ENCODE peak calls at places on chromosomes 7 and 10, in six cellular contexts. O is GM12878, L is HepG2, Y is K562, J is upper lobe of left lung, E is A549. X is an unnamed sample.

GRCh38 chr7:35725280-35725680 is 30.3 kb upstream of the HERPUD2 start:
- ATAC-seq in O (peak), L (peak), Y (peak), J (no peak), E (no peak), X (no peak)

GRCh38 chr10:24571870-24572450 is 151.7 kb downstream of the ARHGAP21 start:
- ATAC-seq in O (no peak), L (no peak), Y (no peak), J (no peak), E (no peak), X (no peak)

GRCh38 chr7:149814494-149814893 is 23.7 kb upstream of the ZNF862 start:
- ATAC-seq in O (no peak), L (peak), Y (no peak), J (no peak), E (no peak), X (no peak)

GRCh38 chr10:73732426-73732825 is 11.7 kb upstream of the SEC24C start:
- ATAC-seq in O (no peak), L (no peak), Y (no peak), J (no peak), E (no peak), X (no peak)

GRCh38 chr10:121436281-121436629 is 162.0 kb downstream of the FGFR2 start:
- ATAC-seq in O (no peak), L (no peak), Y (no peak), J (no peak), E (no peak), X (no peak)

GRCh38 chr10:33114451-33114944 is 156.5 kb upstream of the ITGB1 start:
- ATAC-seq in O (no peak), L (no peak), Y (no peak), J (no peak), E (no peak), X (no peak)

GRCh38 chr7:154898973-154899855 is 103.7 kb downstream of the PAXIP1 start:
- ATAC-seq in O (no peak), L (no peak), Y (no peak), J (no peak), E (no peak), X (no peak)

GRCh38 chr7:30278849-30279505 is 5.4 kb upstream of the ZNRF2 start:
- ATAC-seq in O (no peak), L (no peak), Y (no peak), J (no peak), E (no peak), X (no peak)

DNA sequence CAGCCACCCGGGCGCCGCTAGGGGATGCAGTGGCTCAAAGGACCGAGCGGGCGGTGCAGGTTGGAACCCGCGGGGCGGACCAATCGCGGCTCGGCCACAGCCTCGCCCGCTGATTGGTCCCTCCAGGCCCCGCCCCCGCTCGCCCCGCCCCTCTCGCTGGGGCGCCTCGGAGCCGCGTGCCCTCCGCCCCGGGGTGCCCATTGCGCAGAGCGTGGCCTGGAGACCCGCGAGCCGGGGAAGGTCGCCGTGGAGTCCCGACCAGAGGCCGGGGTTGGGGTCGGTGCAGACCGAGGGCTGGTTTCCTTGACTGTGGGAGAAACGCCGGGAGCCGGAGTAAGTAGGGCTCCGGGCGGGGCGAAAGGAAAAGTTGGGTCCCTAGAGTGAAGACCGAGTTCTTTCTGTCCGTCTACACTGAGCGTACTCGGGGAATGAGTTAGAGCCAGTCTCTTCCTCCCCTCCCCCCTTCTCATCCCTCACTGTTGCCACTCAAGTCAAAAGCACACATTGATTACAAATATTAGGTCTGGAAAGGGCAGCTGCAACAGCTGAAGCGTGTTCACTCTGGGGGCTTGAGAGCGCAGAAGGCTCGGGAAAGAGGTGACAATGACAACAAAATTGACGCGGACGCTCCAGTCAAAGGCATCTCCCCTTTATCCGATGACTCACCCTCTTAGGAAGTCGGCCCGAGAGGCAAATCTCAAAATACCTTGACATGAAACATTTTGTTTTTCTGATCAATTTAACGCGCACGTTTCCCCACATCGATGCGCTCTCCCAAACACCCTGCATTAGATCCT is 844 bp upstream of the GATA3 start:
- ATAC-seq in O (peak), L (no peak), Y (peak), J (peak), E (peak), X (peak)
- H3K27ac ChIP-seq in O (no peak), L (no peak), Y (no peak), J (no peak), E (peak), X (no peak)

GRCh38 chr7:141739250-141739649 is 1.1 kb downstream of the SSBP1 start:
- ATAC-seq in O (no peak), L (no peak), Y (no peak), J (no peak), E (no peak), X (no peak)

GRCh38 chr7:141738592-141739013 is 445 bp downstream of the SSBP1 start:
- ATAC-seq in O (peak), L (peak), Y (peak), J (no peak), E (no peak), X (no peak)

GRCh38 chr7:141737118-141737835 is 881 bp upstream of the SSBP1 start:
- ATAC-seq in O (no peak), L (peak), Y (peak), J (peak), E (no peak), X (no peak)

GRCh38 chr7:141742229-141742628 is 4.1 kb downstream of the SSBP1 start:
- ATAC-seq in O (no peak), L (no peak), Y (no peak), J (no peak), E (no peak), X (no peak)

DNA sequence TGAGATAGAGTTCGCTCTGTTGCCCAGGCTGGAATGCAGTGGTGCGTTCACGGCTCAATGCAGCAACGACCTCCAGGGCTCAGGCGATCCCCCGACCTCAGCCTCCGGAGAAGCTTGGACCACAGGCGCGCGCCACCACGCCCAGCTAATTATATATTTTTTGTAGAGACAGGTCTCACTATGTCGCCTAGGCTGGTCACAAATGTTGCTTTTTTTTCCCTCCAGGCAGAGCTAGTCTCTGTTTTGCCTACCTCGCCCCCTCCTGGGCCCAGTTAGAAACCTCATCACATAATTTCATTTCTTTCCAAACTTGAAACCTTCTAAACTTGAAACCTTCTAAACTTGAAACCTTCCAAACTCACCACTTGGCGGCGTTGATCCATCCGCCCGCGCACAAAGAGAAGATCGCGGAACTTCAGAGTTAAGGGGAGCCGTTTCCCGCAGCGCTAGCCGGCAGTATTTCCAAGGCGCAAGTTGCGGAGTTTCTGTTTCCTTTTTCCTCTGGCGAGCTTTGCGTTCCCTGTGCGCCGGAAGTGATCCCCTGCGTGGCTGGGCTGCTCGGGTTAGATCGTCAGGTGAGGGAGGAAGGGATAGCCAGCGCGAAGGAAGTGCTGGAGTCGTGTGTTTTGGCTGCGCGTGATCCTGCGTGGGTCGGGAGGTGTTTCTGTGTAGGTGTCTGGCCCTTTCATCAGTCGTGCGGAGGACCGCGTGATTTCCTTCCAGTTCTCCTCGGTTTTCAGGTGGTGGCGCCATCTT is at the start of gene SSBP1:
- ATAC-seq in O (peak), L (peak), Y (peak), J (peak), E (peak), X (peak)
- TF ChIP-seq EP300 in O (no peak), L (peak), Y (peak), J (no peak), E (no peak), X (no peak)

DNA sequence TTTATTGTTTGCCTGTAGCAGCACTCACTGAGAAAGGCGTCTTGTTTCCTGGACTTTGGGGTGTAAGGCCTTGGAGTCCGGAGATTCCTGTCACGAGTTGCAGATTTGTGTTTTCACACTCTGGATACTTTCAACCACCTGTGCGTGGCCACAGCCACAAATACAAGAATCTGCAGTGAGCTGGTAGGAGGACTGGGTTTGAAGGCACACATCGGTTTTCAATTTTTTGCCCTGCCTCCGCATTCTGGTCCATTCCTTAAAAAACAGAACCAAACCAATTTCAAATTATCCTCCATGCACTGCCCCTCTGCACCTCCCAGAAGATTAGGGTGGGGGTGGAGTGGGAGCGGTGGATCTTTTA is 624 bp downstream of the EXOC4 start:
- ATAC-seq in O (peak), L (peak), Y (peak), J (peak), E (peak), X (no peak)
- H3K27ac ChIP-seq in O (peak), L (peak), Y (peak), J (peak), E (peak), X (peak)

GRCh38 chr7:44797329-44798258 is 1.1 kb downstream of the PPIA start:
- ATAC-seq in O (peak), L (peak), Y (peak), J (peak), E (peak), X (peak)

GRCh38 chr7:44793919-44794715 is 2.4 kb upstream of the PPIA start:
- ATAC-seq in O (no peak), L (no peak), Y (no peak), J (no peak), E (no peak), X (no peak)

GRCh38 chr7:44796034-44796503 is 412 bp upstream of the PPIA start:
- ATAC-seq in O (peak), L (peak), Y (peak), J (peak), E (peak), X (peak)

GRCh38 chr7:44798649-44799275 is 2.3 kb downstream of the PPIA start:
- ATAC-seq in O (no peak), L (no peak), Y (no peak), J (no peak), E (no peak), X (no peak)

DNA sequence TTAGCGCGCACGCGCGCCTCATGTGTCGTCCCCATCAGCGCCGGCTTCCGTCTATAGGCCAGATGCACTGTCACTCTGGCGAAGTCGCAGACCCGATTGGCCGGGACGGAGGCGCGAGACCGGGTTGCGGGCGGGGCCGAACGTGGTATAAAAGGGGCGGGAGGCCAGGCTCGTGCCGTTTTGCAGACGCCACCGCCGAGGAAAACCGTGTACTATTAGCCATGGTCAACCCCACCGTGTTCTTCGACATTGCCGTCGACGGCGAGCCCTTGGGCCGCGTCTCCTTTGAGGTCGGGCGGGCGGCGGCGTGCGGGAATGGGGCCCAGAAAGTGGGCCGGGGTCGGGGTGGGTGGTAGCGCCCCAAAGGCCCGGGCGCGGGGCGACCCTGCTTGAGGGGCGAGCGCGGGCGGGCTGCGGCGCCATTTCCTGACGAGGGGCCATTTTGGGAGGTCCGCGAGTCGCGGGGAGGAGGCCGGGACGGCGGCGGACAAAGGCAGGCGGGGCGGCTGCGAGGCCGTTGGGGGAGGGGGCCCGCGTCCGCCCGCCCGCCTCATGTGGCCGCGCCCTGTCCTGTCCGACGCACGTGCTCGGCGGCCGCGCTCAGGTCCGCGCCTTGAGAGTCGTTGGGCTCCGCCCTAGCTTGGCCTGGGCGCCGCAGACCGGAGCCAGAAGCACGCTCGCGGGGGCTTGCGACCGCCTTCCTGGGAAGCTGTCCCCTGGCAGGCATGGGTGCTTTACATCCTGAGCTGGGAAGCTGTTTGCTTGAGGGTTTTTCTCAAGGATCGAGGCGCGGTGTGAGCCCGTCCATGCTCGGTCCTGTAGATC is at the start of gene PPIA:
- ATAC-seq in O (peak), L (peak), Y (peak), J (peak), E (peak), X (peak)
- TF ChIP-seq EP300 in O (no peak), L (no peak), Y (no peak), J (no peak), E (no peak), X (no peak)

DNA sequence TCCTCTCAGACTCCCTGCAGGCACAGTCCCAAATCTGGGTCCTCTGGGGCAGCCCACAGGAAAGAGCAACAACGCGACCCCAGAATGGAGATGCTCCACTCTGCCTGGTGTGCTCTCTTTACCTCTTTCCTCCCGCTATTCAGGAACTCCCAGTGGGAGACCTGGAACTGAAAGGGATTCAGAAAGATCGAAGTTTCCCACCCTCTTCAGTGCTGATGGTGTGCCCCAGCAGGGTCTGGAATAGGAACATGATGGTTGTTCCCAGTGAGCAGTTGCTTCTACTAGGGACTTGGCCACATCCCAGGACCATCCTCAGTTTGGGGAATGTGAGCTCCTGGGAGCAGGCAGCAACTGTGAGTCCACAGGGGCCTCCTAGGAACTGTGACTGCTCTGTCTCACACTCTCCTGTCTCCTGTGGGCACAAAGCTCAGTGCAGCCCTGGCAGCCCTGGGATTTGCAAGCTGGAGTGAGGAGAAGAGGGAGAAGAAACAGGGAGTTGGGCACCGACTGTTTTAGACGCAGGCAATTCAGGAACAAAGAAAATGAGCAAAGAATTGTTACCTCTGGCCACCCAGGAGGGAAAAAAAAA is 17.9 kb downstream of the OR6V1 start:
- ATAC-seq in O (no peak), L (no peak), Y (peak), J (no peak), E (no peak), X (no peak)
- H3K27ac ChIP-seq in O (no peak), L (no peak), Y (no peak), J (no peak), E (no peak), X (no peak)

GRCh38 chr7:130823060-130823459 is 89.1 kb upstream of the KLF14 start:
- ATAC-seq in O (no peak), L (no peak), Y (no peak), J (no peak), E (no peak), X (no peak)
- TF ChIP-seq EP300 in O (no peak), L (no peak), Y (no peak), J (no peak), E (no peak), X (no peak)

GRCh38 chr10:21423338-21423737 is 102.1 kb downstream of the SKIDA1 start:
- ATAC-seq in O (no peak), L (no peak), Y (no peak), J (no peak), E (no peak), X (no peak)

GRCh38 chr10:21424511-21424910 is 101.0 kb downstream of the SKIDA1 start:
- ATAC-seq in O (no peak), L (no peak), Y (no peak), J (no peak), E (no peak), X (no peak)

GRCh38 chr10:21421794-21422193 is 103.7 kb downstream of the SKIDA1 start:
- ATAC-seq in O (no peak), L (no peak), Y (no peak), J (no peak), E (no peak), X (no peak)

GRCh38 chr10:21421016-21421415 is 104.5 kb downstream of the SKIDA1 start:
- ATAC-seq in O (no peak), L (no peak), Y (no peak), J (no peak), E (no peak), X (no peak)

GRCh38 chr10:21423850-21424249 is 101.6 kb downstream of the SKIDA1 start:
- ATAC-seq in O (no peak), L (no peak), Y (no peak), J (no peak), E (no peak), X (no peak)
- H3K27ac ChIP-seq in O (no peak), L (no peak), Y (no peak), J (no peak), E (no peak), X (no peak)

X was measured in gastroesophageal sphincter.